ENCODE peak calls at places on chromosome 18, in seven cellular contexts. X is tibial artery, O is endodermal cell, V is A673, T is fibroblast of lung, E is cardiac muscle cell, I is psoas muscle. P is an unnamed sample.
A peak's percentile ranks its signal among the peaks of the same experiment; 100 is the strongest.

GRCh38 chr18:28176674-28176932 is 327 bp downstream of the CDH2 start:
- DNase-seq in X (no peak), O (peak; percentile 53), V (no peak), T (no peak), E (no peak), I (no peak), P (no peak)

GRCh38 chr18:69968073-69968472 is 20.4 kb upstream of the CD226 start:
- DNase-seq in X (no peak), O (no peak), V (no peak), T (no peak), E (no peak), I (no peak), P (no peak)

GRCh38 chr18:10006261-10006903 is 92.6 kb downstream of the VAPA start:
- DNase-seq in X (no peak), O (no peak), V (peak; percentile 64), T (peak; percentile 31), E (peak; percentile 67), I (no peak), P (no peak)

GRCh38 chr18:9870431-9871023 is 15.2 kb upstream of the TXNDC2 start:
- DNase-seq in X (no peak), O (peak; percentile 53), V (no peak), T (no peak), E (no peak), I (no peak), P (no peak)

GRCh38 chr18:41873730-41874129 is 81.3 kb upstream of the PIK3C3 start:
- DNase-seq in X (no peak), O (no peak), V (peak; percentile 12), T (no peak), E (no peak), I (no peak), P (no peak)

GRCh38 chr18:23259701-23260661 is 124.7 kb downstream of the CABLES1 start:
- DNase-seq in X (peak; percentile 93), O (peak; percentile 94), V (peak; percentile 98), T (peak; percentile 85), E (peak; percentile 93), I (peak; percentile 66), P (peak; percentile 89)

GRCh38 chr18:9337875-9338274 is 3.3 kb downstream of the TWSG1 start:
- DNase-seq in X (no peak), O (no peak), V (peak; percentile 24), T (peak; percentile 70), E (no peak), I (no peak), P (no peak)

GRCh38 chr18:6885992-6886823 is 156.7 kb downstream of the ARHGAP28 start:
- DNase-seq in X (no peak), O (peak; percentile 73), V (peak; percentile 55), T (peak; percentile 29), E (peak; percentile 76), I (no peak), P (no peak)

GRCh38 chr18:8952796-8953760 is 149.4 kb upstream of the NDUFV2 start:
- DNase-seq in X (no peak), O (no peak), V (no peak), T (peak; percentile 77), E (peak; percentile 86), I (no peak), P (no peak)

GRCh38 chr18:39173022-39173421 is 1607.4 kb upstream of the CELF4 start:
- DNase-seq in X (no peak), O (peak; percentile 45), V (no peak), T (peak; percentile 9), E (no peak), I (no peak), P (no peak)

GRCh38 chr18:30491815-30492551 is 550.6 kb downstream of the DSC3 start:
- DNase-seq in X (no peak), O (no peak), V (no peak), T (no peak), E (peak; percentile 18), I (no peak), P (no peak)

GRCh38 chr18:26888259-26888658 is 22.8 kb upstream of the AQP4 start:
- DNase-seq in X (no peak), O (no peak), V (no peak), T (no peak), E (no peak), I (no peak), P (no peak)

GRCh38 chr18:11845653-11846052 is 5.6 kb upstream of the CHMP1B start:
- DNase-seq in X (no peak), O (peak; percentile 17), V (no peak), T (no peak), E (no peak), I (no peak), P (no peak)

GRCh38 chr18:68800075-68800474 is 2.2 kb downstream of the CCDC102B start:
- DNase-seq in X (no peak), O (no peak), V (no peak), T (peak; percentile 23), E (peak; percentile 51), I (no peak), P (no peak)
- H3K27me3 ChIP-seq in X (no peaks in the 10 kb centered on the region), O (no peaks in the 10 kb centered on the region), V (no peaks in the 10 kb centered on the region), T (no peaks in the 10 kb centered on the region), E (no peaks in the 10 kb centered on the region), I (no peaks in the 10 kb centered on the region), P (no peaks in the 10 kb centered on the region)

GRCh38 chr18:79855147-79855910 is 57.6 kb downstream of the KCNG2 start:
- DNase-seq in X (peak; percentile 41), O (no peak), V (no peak), T (no peak), E (no peak), I (no peak), P (peak; percentile 53)
- H3K4me3 ChIP-seq in X (no peak overlapping the region), O (no peak overlapping the region), V (no peak overlapping the region), T (no peak overlapping the region), E (no peak overlapping the region), I (no peak overlapping the region), P (no peak overlapping the region)

GRCh38 chr18:32918692-32919250 is 145.9 kb upstream of the KLHL14 start:
- DNase-seq in X (no peak), O (no peak), V (no peak), T (no peak), E (no peak), I (no peak), P (no peak)

GRCh38 chr18:32922951-32923430 is 150.2 kb upstream of the KLHL14 start:
- DNase-seq in X (no peak), O (no peak), V (no peak), T (peak; percentile 84), E (no peak), I (no peak), P (no peak)

GRCh38 chr18:32915526-32915925 is 142.7 kb upstream of the KLHL14 start:
- DNase-seq in X (no peak), O (no peak), V (no peak), T (no peak), E (no peak), I (no peak), P (no peak)

GRCh38 chr18:32920796-32921787 is 148.3 kb upstream of the KLHL14 start:
- DNase-seq in X (no peak), O (no peak), V (peak; percentile 29), T (peak; percentile 98), E (peak; percentile 91), I (no peak), P (no peak)

DNA sequence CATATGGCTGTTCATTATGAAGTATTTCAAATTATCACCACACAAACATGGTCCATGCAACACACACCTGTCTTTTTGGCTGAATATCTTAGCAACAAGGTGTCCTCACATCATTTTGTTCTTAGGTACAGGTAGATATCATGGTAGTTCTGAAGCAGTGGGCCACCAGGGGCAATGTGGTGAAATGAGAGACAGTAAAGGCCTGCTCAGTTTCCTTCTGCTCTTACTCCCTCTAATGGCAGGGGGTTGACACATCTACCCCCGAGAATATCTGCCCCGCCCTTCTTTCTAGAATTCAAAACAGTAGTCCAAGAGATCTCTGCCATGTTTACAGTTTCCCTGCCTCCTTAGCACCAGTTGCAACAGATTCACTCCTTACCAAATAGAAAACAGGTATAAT is 147.0 kb upstream of the KLHL14 start:
- DNase-seq in X (no peak), O (peak; percentile 87), V (peak; percentile 76), T (peak; percentile 41), E (no peak), I (no peak), P (no peak)
- TF ChIP-seq CTCF in X (no peak), O (peak; percentile 97), V (peak; percentile 64), T (peak; percentile 20), E (peak; percentile 22), I (no peak), P (no peak)

DNA sequence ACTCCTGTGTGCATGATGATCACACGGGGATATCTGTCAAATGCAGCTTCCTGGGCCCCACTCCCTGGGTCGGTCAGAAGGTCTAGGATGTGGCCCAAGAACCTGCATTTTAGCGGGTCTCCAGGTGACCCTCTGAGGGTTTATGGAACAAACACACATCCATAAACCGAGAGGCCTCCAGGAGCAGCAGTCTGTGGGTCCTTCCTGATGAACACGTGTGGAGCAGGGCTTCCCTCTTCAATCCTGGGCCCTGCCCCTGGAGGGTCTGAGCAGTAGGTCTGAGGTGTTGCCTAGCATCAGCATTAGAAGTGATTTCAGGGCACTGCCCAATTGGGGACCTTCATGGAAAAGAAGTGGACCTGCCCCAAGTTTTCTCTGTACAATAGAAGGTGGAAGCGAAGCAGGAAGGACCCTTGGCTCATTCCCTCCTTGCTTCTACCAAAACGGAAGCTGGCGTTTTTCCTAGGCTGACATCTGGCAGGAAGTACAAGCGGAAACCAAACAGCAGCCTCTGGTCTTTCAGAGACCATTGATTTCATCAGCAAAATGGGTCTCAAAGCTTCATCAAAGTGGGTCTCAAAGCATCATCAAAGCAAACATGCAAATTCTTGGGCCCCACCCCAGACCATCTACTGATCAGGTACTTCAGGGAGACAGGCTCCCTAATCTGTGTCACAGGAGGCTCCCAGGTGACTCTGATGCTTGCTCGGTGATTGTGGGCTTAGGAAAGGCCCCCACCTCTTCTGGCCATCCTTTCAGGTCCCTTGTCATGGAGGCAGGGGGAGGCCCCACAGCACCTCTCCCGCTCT is 30.7 kb downstream of the INO80C start:
- DNase-seq in X (no peak), O (no peak), V (no peak), T (no peak), E (peak; percentile 53), I (no peak), P (no peak)
- H3K27me3 ChIP-seq in X (no peaks in the 10 kb centered on the region), O (no peaks in the 10 kb centered on the region), V (no peaks in the 10 kb centered on the region), T (no peaks in the 10 kb centered on the region), E (no peaks in the 10 kb centered on the region), I (no peaks in the 10 kb centered on the region), P (no peaks in the 10 kb centered on the region)

GRCh38 chr18:25349131-25349925 is 2.6 kb downstream of the ZNF521 start:
- DNase-seq in X (peak; percentile 68), O (peak; percentile 78), V (no peak), T (peak; percentile 71), E (peak; percentile 59), I (peak; percentile 55), P (no peak)

GRCh38 chr18:25350561-25351201 is 1.3 kb downstream of the ZNF521 start:
- DNase-seq in X (peak; percentile 77), O (peak; percentile 56), V (peak; percentile 7), T (peak; percentile 62), E (peak; percentile 65), I (peak; percentile 66), P (no peak)

GRCh38 chr18:25351280-25351772 is 640 bp downstream of the ZNF521 start:
- DNase-seq in X (no peak), O (no peak), V (no peak), T (no peak), E (no peak), I (no peak), P (no peak)

GRCh38 chr18:25348361-25349130 is 3.4 kb downstream of the ZNF521 start:
- DNase-seq in X (no peak), O (no peak), V (no peak), T (peak; percentile 2), E (no peak), I (no peak), P (no peak)

GRCh38 chr18:25349926-25350560 is 1.9 kb downstream of the ZNF521 start:
- DNase-seq in X (peak; percentile 68), O (no peak), V (no peak), T (peak; percentile 31), E (peak; percentile 20), I (peak; percentile 42), P (no peak)
- H3K4me3 ChIP-seq in X (peak overlapping the region; percentile 67), O (peak overlapping the region; percentile 90), V (peak overlapping the region; percentile 45), T (peak overlapping the region; percentile 85), E (peak overlapping the region; percentile 96), I (peak overlapping the region; percentile 88), P (peak overlapping the region; percentile 70)

P was measured in ascending aorta.